ENCODE peak calls at places on chromosome 20, in nine cellular contexts. D, M, I, R, L, T, J, C and P are unnamed samples.

GRCh38 chr20:41249371-41249770 is 68.2 kb downstream of the ZHX3 start:
- DNase-seq in D (no peak), M (no peak), I (peak), R (peak), L (no peak), T (no peak), J (no peak), C (peak), P (peak)

GRCh38 chr20:17885544-17885943 is 83.0 kb downstream of the SNX5 start:
- DNase-seq in D (no peak), M (no peak), I (no peak), R (no peak), L (no peak), T (no peak), J (no peak), C (no peak), P (peak)

GRCh38 chr20:438581-439469 is 23.5 kb downstream of the TBC1D20 start:
- DNase-seq in D (no peak), M (peak), I (no peak), R (no peak), L (no peak), T (peak), J (peak), C (no peak), P (peak)

GRCh38 chr20:51612896-51613295 is 70.4 kb upstream of the NFATC2 start:
- DNase-seq in D (no peak), M (no peak), I (no peak), R (no peak), L (no peak), T (no peak), J (no peak), C (no peak), P (no peak)

GRCh38 chr20:35517125-35517524 is 12.3 kb downstream of the C20orf173 start:
- DNase-seq in D (no peak), M (no peak), I (no peak), R (no peak), L (no peak), T (no peak), J (no peak), C (no peak), P (no peak)

GRCh38 chr20:63695419-63696310 is 787 bp upstream of the TNFRSF6B start:
- DNase-seq in D (no peak), M (no peak), I (no peak), R (no peak), L (no peak), T (no peak), J (no peak), C (no peak), P (peak)

GRCh38 chr20:50027611-50028105 is 44.9 kb downstream of the SNAI1 start:
- DNase-seq in D (no peak), M (no peak), I (no peak), R (no peak), L (peak), T (no peak), J (no peak), C (peak), P (peak)

GRCh38 chr20:56860413-56860812 is 231.3 kb downstream of the TFAP2C start:
- DNase-seq in D (no peak), M (no peak), I (no peak), R (no peak), L (peak), T (no peak), J (no peak), C (no peak), P (no peak)

GRCh38 chr20:33277471-33278441 is 5.3 kb upstream of the BPIFB1 start:
- DNase-seq in D (no peak), M (no peak), I (no peak), R (no peak), L (no peak), T (no peak), J (no peak), C (no peak), P (no peak)

GRCh38 chr20:9756660-9757059 is 82.2 kb downstream of the PAK5 start:
- DNase-seq in D (no peak), M (no peak), I (no peak), R (no peak), L (no peak), T (no peak), J (no peak), C (no peak), P (no peak)

GRCh38 chr20:25300496-25301170 is 52.7 kb downstream of the PYGB start:
- DNase-seq in D (no peak), M (no peak), I (no peak), R (no peak), L (no peak), T (no peak), J (no peak), C (no peak), P (no peak)

GRCh38 chr20:47353697-47354387 is 2.7 kb downstream of the ZMYND8 start:
- DNase-seq in D (no peak), M (no peak), I (no peak), R (no peak), L (no peak), T (no peak), J (no peak), C (no peak), P (no peak)

GRCh38 chr20:3753501-3754257 is 13.9 kb downstream of the ADISSP start:
- DNase-seq in D (no peak), M (no peak), I (no peak), R (no peak), L (no peak), T (no peak), J (no peak), C (no peak), P (no peak)

GRCh38 chr20:32454164-32455145 is 96.3 kb downstream of the ASXL1 start:
- DNase-seq in D (no peak), M (no peak), I (no peak), R (no peak), L (no peak), T (no peak), J (no peak), C (no peak), P (peak)

GRCh38 chr20:64053841-64054661 is 4.6 kb upstream of the SOX18 start:
- DNase-seq in D (no peak), M (no peak), I (peak), R (no peak), L (no peak), T (no peak), J (no peak), C (no peak), P (peak)